ENCODE peak calls at places on chromosomes 6 and 20, in eight cellular contexts. Q is AG04450; D is stimulated activated CD4-positive, alpha-beta T cell treated with anti-CD3 and anti-CD28 coated beads, Interleukin-2, amount 100 ng/mL, for 48 hours; C is SK-N-SH; X is stimulated activated naive CD8-positive, alpha-beta T cell treated with anti-CD3 and anti-CD28 coated beads, Interleukin-15, Interleukin-2, amounts not matched to agents 100 U/mL and 50 U/mL, for 24 hours; S is left ventricle myocardium superior; M is activated naive CD4-positive, alpha-beta T cell treated with anti-CD3 and anti-CD28 coated beads for 36 hours; T is iris pigment epithelial cell. R is an unnamed sample.

GRCh38 chr20:4585104-4585753 is 136.5 kb upstream of the PRND start:
- DNase-seq in Q (no peak), D (no peak), C (no peak), X (no peak), S (no peak), M (peak; percentile 33), T (peak; percentile 87), R (no peak)

GRCh38 chr6:118394106-118394505 is 154.0 kb upstream of the PLN start:
- DNase-seq in Q (no peak), D (no peak), C (no peak), X (no peak), S (no peak), M (no peak), T (no peak), R (no peak)

GRCh38 chr6:105482227-105482839 is 79.5 kb upstream of the PREP start:
- DNase-seq in Q (no peak), D (no peak), C (no peak), X (no peak), S (peak; percentile 67), M (no peak), T (peak; percentile 19), R (no peak)

GRCh38 chr6:6746334-6746969 is 157.9 kb downstream of the LY86 start:
- DNase-seq in Q (no peak), D (no peak), C (no peak), X (no peak), S (peak; percentile 67), M (no peak), T (no peak), R (no peak)

GRCh38 chr6:87674286-87674685 is 27.7 kb downstream of the AKIRIN2 start:
- DNase-seq in Q (no peak), D (no peak), C (no peak), X (no peak), S (no peak), M (no peak), T (no peak), R (no peak)

GRCh38 chr6:130970839-130971410 is 92.1 kb downstream of the EPB41L2 start:
- DNase-seq in Q (no peak), D (no peak), C (no peak), X (no peak), S (no peak), M (no peak), T (peak; percentile 27), R (no peak)

GRCh38 chr20:50678213-50678898 is 13.0 kb downstream of the RIPOR3 start:
- DNase-seq in Q (no peak), D (no peak), C (no peak), X (no peak), S (no peak), M (no peak), T (no peak), R (no peak)

GRCh38 chr20:64080013-64080812 is at the start of gene OPRL1:
- DNase-seq in Q (no peak), D (no peak), C (no peak), X (no peak), S (no peak), M (no peak), T (peak; percentile 29), R (no peak)

GRCh38 chr6:126527016-126527606 is 187.2 kb downstream of the CENPW start:
- DNase-seq in Q (no peak), D (no peak), C (peak; percentile 13), X (no peak), S (no peak), M (no peak), T (no peak), R (no peak)

GRCh38 chr6:23841116-23841515 is 284.9 kb upstream of the NRSN1 start:
- DNase-seq in Q (no peak), D (no peak), C (no peak), X (no peak), S (no peak), M (no peak), T (no peak), R (no peak)

GRCh38 chr6:170279977-170280688 is 10.7 kb downstream of the DLL1 start:
- DNase-seq in Q (no peak), D (no peak), C (peak; percentile 72), X (no peak), S (peak; percentile 84), M (peak; percentile 54), T (peak; percentile 27), R (no peak)

GRCh38 chr6:135162678-135163439 is 18.2 kb upstream of the MYB start:
- DNase-seq in Q (no peak), D (peak; percentile 62), C (peak; percentile 50), X (peak; percentile 73), S (peak; percentile 32), M (peak; percentile 56), T (peak; percentile 27), R (no peak)

GRCh38 chr6:109713097-109713496 is 22.0 kb downstream of the FIG4 start:
- DNase-seq in Q (no peak), D (no peak), C (no peak), X (peak; percentile 23), S (no peak), M (peak; percentile 45), T (no peak), R (no peak)

GRCh38 chr6:87660226-87660886 is 41.7 kb downstream of the AKIRIN2 start:
- DNase-seq in Q (peak; percentile 34), D (no peak), C (no peak), X (no peak), S (no peak), M (no peak), T (peak; percentile 71), R (no peak)

GRCh38 chr6:134187751-134188150 is 130.2 kb downstream of the SGK1 start:
- DNase-seq in Q (no peak), D (no peak), C (no peak), X (no peak), S (no peak), M (no peak), T (no peak), R (no peak)

GRCh38 chr6:88538849-88539571 is 372.9 kb upstream of the CNR1 start:
- DNase-seq in Q (no peak), D (no peak), C (no peak), X (no peak), S (no peak), M (no peak), T (no peak), R (no peak)

GRCh38 chr6:40413231-40413755 is 173.9 kb downstream of the LRFN2 start:
- DNase-seq in Q (no peak), D (no peak), C (no peak), X (no peak), S (no peak), M (no peak), T (no peak), R (no peak)

GRCh38 chr6:22025468-22026159 is 271.2 kb downstream of the PRL start:
- DNase-seq in Q (peak; percentile 48), D (no peak), C (peak; percentile 16), X (peak; percentile 5), S (no peak), M (peak; percentile 23), T (peak; percentile 93), R (no peak)

R was measured in retinal pigment epithelial cell.